ENCODE peak calls at places on chromosome 21, in eight cellular contexts. Q is adipocyte; H is AG04449; B is activated CD8-positive, alpha-beta memory T cell treated with anti-CD3 and anti-CD28 coated beads, Interleukin-2, amount 50 U/mL, for 48 hours; C is NCI-H2171 treated with DMSO at 0.1 percent for 48 hours; S is right lobe of liver; G is SHP77; R is breast epithelium. Z is an unnamed sample.

GRCh38 chr21:16752109-16752508 is 760.7 kb upstream of the CXADR start:
- DNase-seq in R (no peak), H (no peak), Q (no peak), G (no peak), B (no peak), S (no peak), C (no peak), Z (no peak)

GRCh38 chr21:41024341-41025056 is 143.5 kb upstream of the BACE2 start:
- DNase-seq in R (no peak), Q (no peak), S (no peak), B (no peak), C (peak), G (no peak), H (no peak), Z (no peak)

GRCh38 chr21:45487891-45488600 is 54.2 kb downstream of the SLC19A1 start:
- DNase-seq in C (no peak), S (no peak), Q (no peak), G (no peak), R (no peak), H (no peak), B (no peak), Z (no peak)

GRCh38 chr21:39014751-39015150 is 168.5 kb downstream of the PSMG1 start:
- DNase-seq in C (no peak), R (no peak), B (no peak), S (no peak), G (no peak), Q (peak), H (peak), Z (no peak)

GRCh38 chr21:14548751-14549150 is 2.6 kb upstream of the SAMSN1 start:
- DNase-seq in B (no peak), S (no peak), H (no peak), C (no peak), G (no peak), Q (no peak), R (no peak), Z (no peak)

GRCh38 chr21:23968722-23969647 is 1638.3 kb downstream of the MRPL39 start:
- DNase-seq in S (no peak), G (peak), Q (peak), H (no peak), R (no peak), C (peak), B (peak), Z (peak)

GRCh38 chr21:42201615-42202161 is 17.3 kb upstream of the ABCG1 start:
- DNase-seq in C (no peak), H (no peak), G (no peak), Q (no peak), S (no peak), R (no peak), B (peak), Z (no peak)

GRCh38 chr21:29130234-29130993 is at the start of gene MAP3K7CL:
- DNase-seq in G (no peak), Q (peak), R (no peak), C (peak), B (no peak), S (no peak), H (peak), Z (no peak)

GRCh38 chr21:25688284-25689035 is 46.2 kb downstream of the ATP5PF start:
- DNase-seq in Q (peak), B (no peak), H (no peak), G (no peak), S (no peak), R (no peak), C (no peak), Z (no peak)

GRCh38 chr21:38505654-38506523 is 7.6 kb upstream of the ERG start:
- DNase-seq in H (peak), C (peak), G (peak), B (no peak), R (no peak), S (no peak), Q (peak), Z (no peak)

GRCh38 chr21:37184784-37185593 is 82.1 kb downstream of the VPS26C start:
- DNase-seq in G (no peak), C (no peak), R (no peak), B (no peak), H (no peak), S (no peak), Q (no peak), Z (no peak)

GRCh38 chr21:38910390-38911008 is 104.8 kb downstream of the ETS2 start:
- DNase-seq in C (peak), G (peak), H (no peak), Q (no peak), B (peak), R (no peak), S (peak), Z (no peak)

GRCh38 chr21:35738342-35738961 is 321.9 kb downstream of the SETD4 start:
- DNase-seq in G (no peak), H (no peak), B (no peak), C (no peak), Q (no peak), S (no peak), R (no peak), Z (no peak)

GRCh38 chr21:46006547-46007497 is 25.3 kb downstream of the COL6A1 start:
- DNase-seq in C (no peak), Q (no peak), S (peak), G (no peak), B (no peak), R (peak), H (no peak), Z (no peak)

GRCh38 chr21:31530364-31530763 is 129.1 kb upstream of the SOD1 start:
- DNase-seq in Q (no peak), C (no peak), B (no peak), R (no peak), S (no peak), H (no peak), G (no peak), Z (no peak)

GRCh38 chr21:34021726-34022125 is 51.7 kb upstream of the MRPS6 start:
- DNase-seq in G (no peak), R (no peak), S (no peak), B (no peak), Q (no peak), C (no peak), H (no peak), Z (no peak)

GRCh38 chr21:44618909-44619308 is 7.0 kb downstream of the KRTAP10-8 start:
- DNase-seq in C (no peak), H (no peak), G (no peak), S (no peak), Q (no peak), R (no peak), B (peak), Z (peak)

GRCh38 chr21:26835027-26835713 is 10.0 kb downstream of the ADAMTS1 start:
- DNase-seq in B (no peak), S (no peak), G (no peak), C (no peak), H (peak), R (no peak), Q (peak), Z (no peak)

GRCh38 chr21:45371649-45372048 is 33.3 kb upstream of the COL18A1 start:
- DNase-seq in B (no peak), C (no peak), Q (no peak), R (no peak), G (no peak), S (no peak), H (no peak), Z (no peak)

GRCh38 chr21:43904316-43904925 is 39.4 kb downstream of the AGPAT3 start:
- DNase-seq in Q (no peak), S (no peak), G (no peak), C (no peak), B (no peak), R (peak), H (no peak), Z (no peak)

GRCh38 chr21:15966216-15966615 is 236.4 kb downstream of the USP25 start:
- DNase-seq in S (no peak), Q (peak), C (no peak), H (no peak), G (no peak), B (no peak), R (no peak), Z (no peak)

GRCh38 chr21:44612029-44612486 is at the start of gene KRTAP10-8:
- DNase-seq in S (no peak), G (peak), C (peak), H (no peak), R (no peak), B (no peak), Q (no peak), Z (no peak)

GRCh38 chr21:37119421-37120218 is 46.6 kb downstream of the TTC3 start:
- DNase-seq in C (no peak), G (no peak), R (no peak), S (no peak), B (peak), H (no peak), Q (no peak), Z (no peak)

GRCh38 chr21:46189959-46190490 is 5.8 kb upstream of the SPATC1L start:
- DNase-seq in Q (no peak), G (no peak), H (no peak), S (no peak), R (peak), B (no peak), C (no peak), Z (no peak)

GRCh38 chr21:42514883-42515228 is 1.2 kb downstream of the SLC37A1 start:
- DNase-seq in C (peak), B (no peak), H (no peak), R (no peak), G (no peak), Q (no peak), S (no peak), Z (no peak)

GRCh38 chr21:45154511-45155508 is 80.4 kb downstream of the ADARB1 start:
- DNase-seq in H (peak), Q (peak), B (no peak), R (no peak), S (no peak), C (peak), G (peak), Z (peak)

GRCh38 chr21:44461438-44462089 is 6.3 kb downstream of the LRRC3 start:
- DNase-seq in S (peak), R (no peak), Q (no peak), G (no peak), B (no peak), C (no peak), H (no peak), Z (no peak)

GRCh38 chr21:35511298-35512162 is 462.4 kb upstream of the RUNX1 start:
- DNase-seq in B (no peak), C (no peak), R (no peak), H (no peak), S (no peak), Q (peak), G (no peak), Z (no peak)

GRCh38 chr21:14520535-14520934 is 25.6 kb downstream of the SAMSN1 start:
- DNase-seq in C (no peak), G (no peak), R (no peak), B (no peak), Q (no peak), H (no peak), S (no peak), Z (no peak)

GRCh38 chr21:29114765-29115164 is 15.7 kb upstream of the MAP3K7CL start:
- DNase-seq in B (no peak), C (no peak), Q (peak), R (no peak), H (no peak), G (no peak), S (no peak), Z (no peak)

GRCh38 chr21:16742116-16742515 is 770.7 kb upstream of the CXADR start:
- DNase-seq in S (no peak), R (no peak), Q (no peak), H (no peak), G (no peak), B (no peak), C (no peak), Z (no peak)

GRCh38 chr21:20814090-20814489 is 184.1 kb upstream of the NCAM2 start:
- DNase-seq in S (no peak), H (no peak), C (no peak), G (no peak), Q (no peak), B (no peak), R (no peak), Z (no peak)

GRCh38 chr21:39915881-39916280 is 48.6 kb downstream of the PCP4 start:
- DNase-seq in B (no peak), Q (peak), R (no peak), S (no peak), G (no peak), C (no peak), H (no peak), Z (no peak)

GRCh38 chr21:46080171-46081021 is 17.5 kb upstream of the COL6A2 start:
- DNase-seq in H (no peak), R (peak), G (no peak), Q (no peak), B (peak), S (no peak), C (no peak), Z (no peak)

GRCh38 chr21:43733060-43733459 is 14.1 kb downstream of the PDXK start:
- DNase-seq in G (no peak), B (no peak), Q (no peak), C (no peak), S (no peak), R (no peak), H (no peak), Z (peak)

GRCh38 chr21:42661688-42662429 is 8.4 kb downstream of the PDE9A start:
- DNase-seq in S (no peak), R (no peak), C (peak), B (no peak), H (no peak), Q (no peak), G (no peak), Z (no peak)

GRCh38 chr21:34511787-34512451 is at the start of gene KCNE1:
- DNase-seq in H (no peak), G (no peak), C (no peak), S (peak), B (no peak), R (no peak), Q (peak), Z (no peak)

GRCh38 chr21:37668462-37669239 is 247.6 kb downstream of the KCNJ6 start:
- DNase-seq in G (no peak), B (no peak), C (no peak), Q (no peak), S (no peak), R (no peak), H (no peak), Z (no peak)

Z was measured in T-helper 9 cell.